ENCODE peak calls at places on chromosomes 13 and 19, in nine cellular contexts. F is upper lobe of left lung, G is prostate gland, S is GM23338, O is suprapubic skin, X is transverse colon, N is stomach, I is spleen, D is K562. H is an unnamed sample. For H3K4me1, the result is how much of the 10 kb centered on the place peaks cover.

GRCh38 chr13:99027260-99027659 is 49.4 kb upstream of the DOCK9 start:
- DNase-seq in F (no peak), G (no peak), S (no peak), O (no peak), X (no peak), N (no peak), I (no peak), D (peak), H (peak)

GRCh38 chr13:52695856-52696255 is 43.2 kb downstream of the SUGT1 start:
- DNase-seq in F (no peak), G (no peak), S (no peak), O (no peak), X (no peak), N (no peak), I (no peak), D (no peak), H (no peak)

GRCh38 chr19:24062222-24062621 is 24.8 kb upstream of the ZNF254 start:
- DNase-seq in F (no peak), G (no peak), S (no peak), O (no peak), X (no peak), N (no peak), I (no peak), D (no peak), H (no peak)

GRCh38 chr19:36136975-36137686 is 2.7 kb upstream of the CAPNS1 start:
- DNase-seq in F (peak), G (peak), S (no peak), O (no peak), X (peak), N (peak), I (no peak), D (no peak), H (no peak)

GRCh38 chr19:3607398-3608078 is 863 bp upstream of the TBXA2R start:
- DNase-seq in F (peak), G (no peak), S (peak), O (peak), X (no peak), N (no peak), I (peak), D (peak), H (no peak)

GRCh38 chr13:28889317-28889716 is 69.2 kb downstream of the MTUS2 start:
- DNase-seq in F (no peak), G (no peak), S (no peak), O (no peak), X (no peak), N (no peak), I (no peak), D (no peak), H (no peak)

GRCh38 chr19:55703790-55704215 is 28.8 kb downstream of the EPN1 start:
- DNase-seq in F (peak), G (no peak), S (peak), O (peak), X (peak), N (peak), I (peak), D (peak), H (no peak)

GRCh38 chr19:29629836-29630534 is 23.9 kb downstream of the POP4 start:
- DNase-seq in F (no peak), G (no peak), S (no peak), O (peak), X (no peak), N (no peak), I (peak), D (no peak), H (no peak)

GRCh38 chr19:54551293-54551692 is 22.3 kb upstream of the LILRA2 start:
- DNase-seq in F (no peak), G (no peak), S (no peak), O (no peak), X (no peak), N (no peak), I (no peak), D (no peak), H (peak)

GRCh38 chr13:100273576-100273975 is 184.7 kb downstream of the PCCA start:
- DNase-seq in F (no peak), G (no peak), S (peak), O (no peak), X (no peak), N (no peak), I (no peak), D (no peak), H (no peak)

GRCh38 chr19:24060687-24061356 is 26.2 kb upstream of the ZNF254 start:
- DNase-seq in F (no peak), G (no peak), S (no peak), O (no peak), X (no peak), N (no peak), I (no peak), D (no peak), H (no peak)

GRCh38 chr19:41377977-41378707 is 1.8 kb downstream of the TMEM91 start:
- DNase-seq in F (no peak), G (no peak), S (peak), O (no peak), X (no peak), N (no peak), I (no peak), D (peak), H (no peak)

GRCh38 chr19:30640266-30640965 is 268.2 kb downstream of the ZNF536 start:
- DNase-seq in F (no peak), G (no peak), S (no peak), O (no peak), X (no peak), N (no peak), I (no peak), D (no peak), H (peak)

GRCh38 chr13:32804673-32805260 is 211.5 kb upstream of the KL start:
- DNase-seq in F (no peak), G (no peak), S (no peak), O (no peak), X (no peak), N (no peak), I (no peak), D (no peak), H (no peak)

GRCh38 chr19:17721821-17722220 is 2.5 kb downstream of the MAP1S start:
- DNase-seq in F (peak), G (no peak), S (no peak), O (no peak), X (no peak), N (no peak), I (no peak), D (no peak), H (no peak)

GRCh38 chr19:55069137-55069858 is 6.3 kb upstream of the RDH13 start:
- DNase-seq in F (peak), G (peak), S (peak), O (no peak), X (peak), N (peak), I (no peak), D (peak), H (no peak)

GRCh38 chr19:10120538-10121198 is 969 bp upstream of the EIF3G start:
- DNase-seq in F (no peak), G (no peak), S (no peak), O (no peak), X (no peak), N (no peak), I (no peak), D (no peak), H (no peak)

GRCh38 chr13:76822691-76823267 is 63.4 kb downstream of the KCTD12 start:
- DNase-seq in F (no peak), G (no peak), S (no peak), O (no peak), X (no peak), N (no peak), I (no peak), D (no peak), H (no peak)

GRCh38 chr19:28874742-28875141 is 338.2 kb downstream of the UQCRFS1 start:
- DNase-seq in F (no peak), G (no peak), S (no peak), O (no peak), X (no peak), N (no peak), I (no peak), D (no peak), H (no peak)

GRCh38 chr13:90547272-90547790 is 800.2 kb upstream of the MIR17HG start:
- DNase-seq in F (no peak), G (no peak), S (no peak), O (no peak), X (no peak), N (no peak), I (no peak), D (no peak), H (no peak)

GRCh38 chr13:37429976-37430375 is 168.6 kb downstream of the POSTN start:
- DNase-seq in F (no peak), G (no peak), S (no peak), O (no peak), X (no peak), N (no peak), I (no peak), D (no peak), H (no peak)

GRCh38 chr13:24306632-24307031 is 2.7 kb upstream of the C1QTNF9 start:
- DNase-seq in F (no peak), G (no peak), S (no peak), O (no peak), X (no peak), N (no peak), I (no peak), D (no peak), H (no peak)

GRCh38 chr19:49645592-49645991 is 3.6 kb downstream of the SCAF1 start:
- DNase-seq in F (no peak), G (no peak), S (no peak), O (no peak), X (no peak), N (no peak), I (no peak), D (no peak), H (no peak)

GRCh38 chr19:45771331-45771933 is 2.4 kb upstream of the SIX5 start:
- DNase-seq in F (no peak), G (no peak), S (peak), O (no peak), X (no peak), N (peak), I (no peak), D (no peak), H (no peak)

GRCh38 chr19:898663-899062 is 5.4 kb downstream of the RNU6-9 start:
- DNase-seq in F (no peak), G (no peak), S (peak), O (no peak), X (no peak), N (no peak), I (peak), D (no peak), H (no peak)

GRCh38 chr19:11203194-11204075 is 6.1 kb upstream of the KANK2 start:
- DNase-seq in F (peak), G (peak), S (peak), O (peak), X (peak), N (peak), I (no peak), D (peak), H (peak)

GRCh38 chr13:28636677-28637317 is 22.1 kb upstream of the POMP start:
- DNase-seq in F (peak), G (no peak), S (peak), O (no peak), X (peak), N (peak), I (no peak), D (peak), H (no peak)

GRCh38 chr13:28423010-28423409 is 71.9 kb downstream of the FLT1 start:
- DNase-seq in F (peak), G (no peak), S (no peak), O (no peak), X (peak), N (no peak), I (peak), D (no peak), H (no peak)

GRCh38 chr13:32142956-32143375 is 111.4 kb downstream of the FRY start:
- DNase-seq in F (no peak), G (no peak), S (peak), O (no peak), X (no peak), N (no peak), I (no peak), D (no peak), H (no peak)

GRCh38 chr13:101892296-101892695 is 439.8 kb downstream of the ITGBL1 start:
- DNase-seq in F (no peak), G (no peak), S (no peak), O (no peak), X (no peak), N (no peak), I (no peak), D (no peak), H (no peak)

DNA sequence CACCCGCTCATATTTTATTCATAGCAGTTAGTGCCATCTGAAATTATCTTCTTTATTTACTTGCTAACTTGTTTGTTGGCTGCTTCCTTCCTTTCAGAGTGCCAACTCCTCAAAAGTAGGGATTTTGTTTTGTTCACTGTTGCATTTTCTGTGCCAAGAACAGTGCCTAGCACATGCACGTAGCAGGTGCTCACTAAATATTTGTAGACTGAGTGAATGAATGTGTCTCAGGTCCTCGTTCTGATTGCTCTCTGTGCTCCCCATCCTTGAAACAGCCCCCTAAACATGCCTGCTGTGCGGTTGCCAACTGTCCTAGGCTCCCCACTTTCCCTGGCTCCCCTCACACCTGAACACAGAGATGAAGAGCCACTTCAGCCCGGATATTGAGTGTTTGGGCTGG is 1.5 kb downstream of the GIPC1 start:
- DNase-seq in F (no peak), G (no peak), S (no peak), O (no peak), X (no peak), N (no peak), I (no peak), D (no peak), H (no peak)
- H3K4me3 ChIP-seq in F (no peak), G (peak), S (peak), O (peak), X (peak), N (peak), I (no peak), D (no peak), H (peak)

DNA sequence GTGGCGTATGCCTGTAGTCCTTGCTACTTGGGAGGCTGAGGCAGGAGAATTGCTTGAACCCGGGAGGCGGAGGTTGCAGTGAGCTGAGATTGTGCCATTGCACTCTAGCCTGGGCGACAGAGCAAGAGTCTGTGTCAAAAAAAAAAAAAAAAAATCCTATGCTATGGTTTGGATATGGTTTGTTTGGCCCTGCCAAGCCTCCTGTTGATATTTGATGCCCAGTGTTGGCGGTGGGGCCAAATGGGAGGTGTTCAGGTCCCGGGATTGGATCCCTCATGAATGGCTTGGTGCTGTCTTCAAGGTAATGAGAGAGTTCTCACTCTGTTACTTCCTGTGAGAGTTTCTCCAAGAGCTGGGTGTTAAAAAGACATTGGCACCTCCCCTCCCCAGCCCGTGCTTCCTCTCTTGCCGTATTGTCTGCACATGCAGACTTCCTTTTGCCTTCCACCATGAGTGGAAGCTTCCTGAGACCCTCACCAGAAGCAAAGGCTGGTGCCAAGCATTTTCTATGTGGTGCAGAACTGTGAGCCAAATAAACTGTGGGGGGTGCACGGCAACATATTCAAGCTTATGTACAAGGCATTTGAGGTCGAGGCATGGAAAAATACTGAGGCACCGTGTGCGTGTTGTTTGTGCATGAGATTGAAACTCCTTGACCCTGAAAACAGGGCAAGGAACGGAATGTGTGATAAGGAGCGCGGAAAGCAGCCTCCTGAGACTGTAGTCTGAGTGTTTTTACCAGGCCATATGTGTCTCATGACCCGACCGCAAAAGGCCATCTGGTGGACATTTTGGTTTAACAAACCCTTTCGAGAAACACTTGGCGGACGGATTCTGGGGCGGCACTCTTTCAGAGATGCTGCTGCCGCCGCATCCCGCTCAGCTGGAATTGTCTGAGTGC is 7.3 kb downstream of the SIGLEC9 start:
- DNase-seq in F (peak), G (no peak), S (peak), O (peak), X (peak), N (peak), I (peak), D (peak), H (no peak)
- H3K4me1 ChIP-seq in F (under half), G (under half), S (under half), O (under half), X (under half), N (under half), I (under half), D (under half), H (under half)

DNA sequence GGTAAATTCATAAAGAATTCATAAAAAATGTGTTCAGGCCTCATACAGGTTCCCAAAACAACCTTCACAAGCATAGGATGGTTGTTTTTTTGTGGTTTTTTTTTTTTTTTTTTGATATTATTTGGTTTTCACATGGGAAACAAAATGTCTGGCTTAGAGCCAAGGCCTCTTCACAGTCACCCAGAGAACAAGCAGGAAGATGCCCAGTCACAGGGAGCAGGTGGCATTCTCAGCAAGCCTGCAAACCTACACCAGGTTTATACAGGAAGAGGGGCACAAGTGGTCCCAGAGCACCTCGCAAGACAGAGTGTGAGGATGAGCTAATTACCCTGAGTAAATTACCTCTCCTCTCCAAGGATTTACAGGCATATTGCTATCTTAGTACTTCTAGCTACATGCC is 1375.7 kb downstream of the EFNB2 start:
- DNase-seq in F (no peak), G (no peak), S (no peak), O (no peak), X (no peak), N (no peak), I (no peak), D (no peak), H (no peak)
- TF ChIP-seq POLR2AphosphoS5 in F (no peak), G (no peak), S (no peak), O (no peak), X (no peak), N (no peak), I (no peak), D (no peak), H (no peak)

GRCh38 chr13:79805317-79805716 is 324.4 kb downstream of the NDFIP2 start:
- DNase-seq in F (no peak), G (no peak), S (no peak), O (no peak), X (no peak), N (no peak), I (no peak), D (no peak), H (no peak)
- H3K4me3 ChIP-seq in F (no peak), G (no peak), S (no peak), O (no peak), X (no peak), N (no peak), I (no peak), D (no peak), H (no peak)

GRCh38 chr13:97122381-97122996 is 99.6 kb upstream of the MBNL2 start:
- DNase-seq in F (no peak), G (no peak), S (no peak), O (no peak), X (no peak), N (no peak), I (no peak), D (no peak), H (no peak)

GRCh38 chr13:97125810-97126738 is 96.1 kb upstream of the MBNL2 start:
- DNase-seq in F (peak), G (no peak), S (no peak), O (peak), X (no peak), N (no peak), I (no peak), D (no peak), H (no peak)

GRCh38 chr13:97125051-97125809 is 96.9 kb upstream of the MBNL2 start:
- DNase-seq in F (peak), G (no peak), S (peak), O (peak), X (no peak), N (no peak), I (no peak), D (no peak), H (no peak)

GRCh38 chr13:97121894-97122293 is 100.2 kb upstream of the MBNL2 start:
- DNase-seq in F (no peak), G (no peak), S (no peak), O (no peak), X (no peak), N (no peak), I (no peak), D (no peak), H (no peak)

GRCh38 chr13:97124237-97124636 is 97.9 kb upstream of the MBNL2 start:
- DNase-seq in F (no peak), G (no peak), S (no peak), O (no peak), X (no peak), N (no peak), I (no peak), D (no peak), H (no peak)
- H3K4me1 ChIP-seq in F (under half), G (under half), S (under half), O (under half), X (under half), N (under half), I (under half), D (under half), H (under half)

GRCh38 chr19:51547397-51548212 is 16.1 kb upstream of the SIGLEC6 start:
- DNase-seq in F (no peak), G (no peak), S (no peak), O (no peak), X (no peak), N (no peak), I (no peak), D (peak), H (no peak)
- TF ChIP-seq POLR2AphosphoS5 in F (no peak), G (no peak), S (no peak), O (no peak), X (no peak), N (no peak), I (no peak), D (peak), H (no peak)